ENCODE peak calls at places on chromosomes 12 and 14, in six cellular contexts. E, N, Y, V, O and H are unnamed samples.

GRCh38 chr12:67855103-67855502 is 134.1 kb upstream of the IFNG-AS1 start:
- DNase-seq in E (no peak), N (no peak), Y (no peak), V (no peak), O (no peak), H (no peak)

GRCh38 chr12:2453807-2454177 is 341.0 kb upstream of the FKBP4 start:
- DNase-seq in E (no peak), N (no peak), Y (no peak), V (no peak), O (no peak), H (no peak)

GRCh38 chr12:93938921-93939320 is 209.5 kb upstream of the PLXNC1 start:
- DNase-seq in E (no peak), N (no peak), Y (no peak), V (no peak), O (no peak), H (no peak)

GRCh38 chr12:4037747-4038312 is 164.6 kb upstream of the PARP11 start:
- DNase-seq in E (no peak), N (peak), Y (no peak), V (no peak), O (peak), H (no peak)

GRCh38 chr14:55430024-55430690 is 10.3 kb downstream of the TBPL2 start:
- DNase-seq in E (no peak), N (peak), Y (no peak), V (no peak), O (peak), H (no peak)

GRCh38 chr12:59595557-59596231 is at the start of gene SLC16A7:
- DNase-seq in E (no peak), N (peak), Y (peak), V (peak), O (peak), H (peak)

GRCh38 chr12:116474331-116474730 is 84.8 kb upstream of the MAP1LC3B2 start:
- DNase-seq in E (no peak), N (no peak), Y (no peak), V (no peak), O (no peak), H (no peak)

GRCh38 chr14:80387563-80387981 is 176.3 kb upstream of the DIO2 start:
- DNase-seq in E (no peak), N (no peak), Y (no peak), V (no peak), O (peak), H (no peak)

GRCh38 chr12:109302770-109303169 is 6.3 kb downstream of the FOXN4 start:
- DNase-seq in E (no peak), N (no peak), Y (no peak), V (no peak), O (no peak), H (no peak)

GRCh38 chr12:64633940-64634337 is 23.6 kb downstream of the RASSF3 start:
- DNase-seq in E (no peak), N (peak), Y (no peak), V (no peak), O (peak), H (no peak)

GRCh38 chr12:65464930-65465329 is 186.4 kb downstream of the MSRB3 start:
- DNase-seq in E (no peak), N (no peak), Y (no peak), V (no peak), O (no peak), H (no peak)

GRCh38 chr14:89922549-89922907 is 32.0 kb downstream of the EFCAB11 start:
- DNase-seq in E (no peak), N (no peak), Y (no peak), V (no peak), O (no peak), H (no peak)

GRCh38 chr12:80059875-80060274 is 39.5 kb upstream of the OTOGL start:
- DNase-seq in E (no peak), N (no peak), Y (no peak), V (no peak), O (no peak), H (no peak)

GRCh38 chr14:51357250-51357649 is 117.2 kb downstream of the TMX1 start:
- DNase-seq in E (no peak), N (no peak), Y (no peak), V (no peak), O (no peak), H (no peak)

GRCh38 chr12:100794441-100795192 is at the start of gene ANO4:
- DNase-seq in E (peak), N (no peak), Y (no peak), V (no peak), O (no peak), H (no peak)

GRCh38 chr14:67526676-67527459 is 6.2 kb upstream of the PLEKHH1 start:
- DNase-seq in E (peak), N (peak), Y (no peak), V (peak), O (peak), H (no peak)

GRCh38 chr12:82688035-82688501 is 1.4 kb downstream of the TMTC2 start:
- DNase-seq in E (no peak), N (no peak), Y (no peak), V (no peak), O (no peak), H (no peak)

GRCh38 chr12:24534632-24535031 is 414.3 kb downstream of the BCAT1 start:
- DNase-seq in E (no peak), N (no peak), Y (no peak), V (no peak), O (no peak), H (no peak)

GRCh38 chr14:57492859-57493258 is 798 bp downstream of the CCDC198 start:
- DNase-seq in E (no peak), N (no peak), Y (no peak), V (no peak), O (peak), H (no peak)

GRCh38 chr12:46494424-46494823 is 121.9 kb upstream of the SLC38A2 start:
- DNase-seq in E (no peak), N (no peak), Y (no peak), V (no peak), O (peak), H (no peak)

GRCh38 chr12:85835810-85836715 is at the start of gene RASSF9:
- DNase-seq in E (no peak), N (no peak), Y (no peak), V (no peak), O (peak), H (no peak)

GRCh38 chr14:102527255-102528232 is 18.0 kb upstream of the ANKRD9 start:
- DNase-seq in E (no peak), N (no peak), Y (no peak), V (no peak), O (no peak), H (no peak)

GRCh38 chr12:49089831-49090773 is 4.5 kb downstream of the DHH start:
- DNase-seq in E (peak), N (peak), Y (no peak), V (no peak), O (no peak), H (no peak)

GRCh38 chr12:8052679-8053078 is 13.5 kb downstream of the C3AR1 start:
- DNase-seq in E (no peak), N (no peak), Y (no peak), V (no peak), O (no peak), H (no peak)

GRCh38 chr12:99752740-99753139 is 105.2 kb downstream of the GARIN6 start:
- DNase-seq in E (no peak), N (no peak), Y (no peak), V (no peak), O (no peak), H (no peak)

GRCh38 chr12:117853600-117853999 is 115.2 kb downstream of the KSR2 start:
- DNase-seq in E (no peak), N (no peak), Y (no peak), V (no peak), O (peak), H (no peak)

GRCh38 chr12:124695861-124696260 is 128.4 kb upstream of the NCOR2 start:
- DNase-seq in E (no peak), N (no peak), Y (no peak), V (no peak), O (no peak), H (no peak)

GRCh38 chr12:2876431-2877046 is 435 bp downstream of the FOXM1 start:
- DNase-seq in E (no peak), N (peak), Y (peak), V (no peak), O (no peak), H (no peak)

GRCh38 chr14:103233328-103233727 is 100.7 kb upstream of the EIF5 start:
- DNase-seq in E (no peak), N (no peak), Y (no peak), V (no peak), O (no peak), H (no peak)

GRCh38 chr12:50788562-50788961 is 24.7 kb downstream of the ATF1 start:
- DNase-seq in E (peak), N (no peak), Y (no peak), V (no peak), O (peak), H (no peak)

GRCh38 chr14:22977684-22978486 is 4.5 kb downstream of the AJUBA start:
- DNase-seq in E (peak), N (no peak), Y (no peak), V (no peak), O (peak), H (no peak)

DNA sequence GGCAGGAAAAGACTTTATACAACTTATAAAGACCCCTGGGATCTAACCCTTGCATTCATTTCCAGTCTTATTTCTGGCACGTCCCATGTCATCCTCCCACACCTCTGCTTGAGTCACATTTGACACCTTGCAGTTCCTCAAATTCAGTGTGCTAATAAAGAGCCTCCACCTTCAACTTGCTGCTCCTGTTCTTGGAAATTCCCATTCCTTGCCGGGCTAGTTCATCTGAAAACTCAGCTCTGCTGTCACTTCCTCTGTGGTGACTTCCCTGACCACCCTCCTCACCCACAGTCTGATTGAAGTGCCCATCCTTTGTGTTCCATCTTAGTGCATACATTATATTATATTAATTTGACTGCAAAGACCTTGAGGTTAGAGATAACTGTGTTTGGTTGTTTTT is 37.4 kb upstream of the PSMA6 start:
- DNase-seq in E (no peak), N (no peak), Y (no peak), V (peak), O (no peak), H (no peak)
- TF ChIP-seq TAF1 in E (no peak), N (no peak), Y (no peak), V (no peak), O (no peak), H (no peak)

GRCh38 chr12:9071976-9072375 is 43.7 kb downstream of the A2M start:
- DNase-seq in E (no peak), N (no peak), Y (no peak), V (no peak), O (no peak), H (no peak)

GRCh38 chr12:9071518-9071917 is 44.2 kb downstream of the A2M start:
- DNase-seq in E (no peak), N (no peak), Y (no peak), V (no peak), O (no peak), H (no peak)

GRCh38 chr12:9074484-9075140 is 41.1 kb downstream of the A2M start:
- DNase-seq in E (no peak), N (no peak), Y (no peak), V (no peak), O (no peak), H (no peak)

GRCh38 chr12:9072481-9073038 is 43.2 kb downstream of the A2M start:
- DNase-seq in E (no peak), N (no peak), Y (no peak), V (no peak), O (no peak), H (no peak)

DNA sequence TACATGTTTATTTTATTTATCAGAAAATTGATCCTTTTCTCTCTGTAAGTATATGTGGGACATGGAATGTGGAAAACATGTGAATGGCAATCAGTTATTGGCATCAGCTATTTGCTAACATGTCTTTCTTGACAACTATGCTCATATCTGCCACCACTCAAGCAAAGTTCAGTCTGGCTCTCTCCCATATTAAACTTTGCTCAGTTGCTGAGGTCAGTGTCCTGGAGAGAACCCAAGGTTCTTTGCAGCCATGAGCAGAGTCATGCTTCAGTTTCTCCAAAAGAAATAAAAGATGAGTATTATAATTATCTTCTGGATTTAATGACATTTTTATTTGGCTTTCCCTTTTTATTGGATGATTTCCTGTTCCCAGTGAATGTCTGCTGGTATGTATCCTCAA is 42.6 kb downstream of the A2M start:
- DNase-seq in E (no peak), N (no peak), Y (no peak), V (no peak), O (no peak), H (no peak)
- TF ChIP-seq POLR2AphosphoS5 in E (no peak), N (no peak), Y (no peak), V (no peak), O (peak), H (no peak)

GRCh38 chr12:56637621-56638020 is 7.5 kb upstream of the BAZ2A start:
- DNase-seq in E (no peak), N (no peak), Y (no peak), V (no peak), O (no peak), H (no peak)

GRCh38 chr12:56635539-56636117 is 5.5 kb upstream of the BAZ2A start:
- DNase-seq in E (peak), N (peak), Y (no peak), V (no peak), O (no peak), H (no peak)

GRCh38 chr12:56634837-56635538 is 4.9 kb upstream of the BAZ2A start:
- DNase-seq in E (peak), N (peak), Y (no peak), V (no peak), O (peak), H (peak)

GRCh38 chr12:56636118-56636674 is 6.1 kb upstream of the BAZ2A start:
- DNase-seq in E (peak), N (peak), Y (no peak), V (peak), O (peak), H (peak)

DNA sequence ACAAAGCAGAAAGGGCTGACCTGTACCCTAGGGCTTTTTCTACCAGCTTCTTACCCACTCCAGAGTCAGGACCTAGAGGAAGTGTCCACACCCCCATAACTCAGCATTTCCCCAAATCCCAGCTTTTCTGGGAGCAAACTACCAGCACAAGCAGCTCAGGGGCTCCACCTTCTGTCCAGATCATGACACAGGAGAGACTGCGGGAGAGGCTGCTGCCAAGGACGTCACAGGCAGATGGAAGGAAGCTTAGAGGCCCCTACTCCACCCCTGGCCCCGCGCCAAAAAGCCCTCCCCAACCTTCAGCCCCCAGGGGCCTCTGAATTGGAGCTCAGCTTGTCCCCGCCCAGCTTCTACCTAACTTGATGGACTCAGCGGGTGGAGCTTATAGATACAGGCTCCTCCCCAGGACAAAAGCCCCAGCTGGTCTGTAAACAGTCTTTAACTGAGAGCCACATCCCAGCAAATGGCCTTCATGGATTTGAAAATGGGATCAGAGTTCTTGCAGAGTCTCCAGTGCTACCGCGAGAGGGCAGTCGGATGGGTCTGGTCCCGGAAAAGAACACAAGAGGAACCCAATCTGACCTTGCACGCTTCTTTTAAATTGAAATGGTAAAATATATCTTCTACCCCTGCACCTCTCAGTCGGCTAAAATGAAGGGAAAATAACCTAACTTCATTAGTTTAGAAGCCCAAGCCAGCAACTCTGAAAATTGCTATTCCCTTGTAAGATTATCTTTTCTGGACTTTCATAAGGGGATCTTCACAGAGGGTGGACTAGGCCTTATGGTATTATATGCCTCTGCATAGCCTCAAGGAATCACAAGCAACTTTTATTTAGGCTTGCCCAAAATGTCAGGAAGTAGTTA is 6.8 kb upstream of the BAZ2A start:
- DNase-seq in E (peak), N (peak), Y (peak), V (peak), O (peak), H (peak)
- TF ChIP-seq POLR2A in E (peak), N (peak), Y (peak), V (no peak), O (no peak), H (peak)

DNA sequence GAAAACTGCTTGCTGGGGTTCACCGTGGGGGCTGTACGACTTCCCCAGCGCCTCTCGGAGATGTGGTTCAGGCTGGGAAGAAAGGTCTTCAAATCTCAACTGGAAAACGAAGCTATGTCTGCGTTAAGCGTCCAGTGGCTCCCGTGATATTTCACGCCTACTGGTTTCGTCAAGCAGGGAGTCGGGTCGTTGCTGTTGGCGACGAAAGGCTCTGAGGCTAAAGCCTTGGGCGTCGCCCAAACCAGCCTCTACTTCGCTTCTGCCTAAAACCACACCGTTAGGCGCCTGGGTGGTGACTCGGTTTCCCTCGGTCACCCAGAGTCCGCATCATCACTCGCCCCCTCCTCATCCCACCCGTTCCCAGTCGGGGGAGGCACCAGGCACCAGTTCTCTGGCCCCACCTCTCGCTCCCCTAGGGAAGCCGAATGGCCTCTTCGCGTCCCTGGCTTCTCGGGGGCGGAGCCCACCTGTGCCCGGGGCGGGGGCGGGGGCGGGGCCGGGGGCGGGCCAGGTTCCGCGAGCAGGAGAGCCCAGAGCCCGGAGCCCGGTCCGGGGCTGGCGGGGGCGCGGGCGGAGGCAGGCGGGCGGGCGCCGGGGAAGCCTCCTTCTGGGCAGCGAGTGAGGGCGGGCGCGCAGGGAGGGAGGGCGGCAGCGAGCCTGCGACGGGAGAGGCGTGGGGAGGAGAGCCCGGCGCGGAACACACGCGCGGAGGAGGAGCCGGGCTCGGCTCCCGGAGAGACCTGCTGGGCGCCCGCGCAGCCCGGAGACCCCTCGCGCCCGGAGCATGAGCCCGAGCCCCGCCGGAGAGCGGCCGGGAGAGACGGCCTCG is at the start of gene B4GALNT3:
- DNase-seq in E (peak), N (peak), Y (peak), V (no peak), O (no peak), H (peak)
- TF ChIP-seq TAF1 in E (no peak), N (no peak), Y (no peak), V (no peak), O (no peak), H (no peak)

GRCh38 chr14:100587763-100588411 is 670 bp upstream of the BEGAIN start:
- DNase-seq in E (no peak), N (no peak), Y (no peak), V (no peak), O (no peak), H (no peak)

GRCh38 chr14:100587248-100587762 is at the start of gene BEGAIN:
- DNase-seq in E (no peak), N (no peak), Y (no peak), V (no peak), O (no peak), H (no peak)

GRCh38 chr14:100585448-100586152 is 1.6 kb downstream of the BEGAIN start:
- DNase-seq in E (no peak), N (no peak), Y (no peak), V (no peak), O (no peak), H (no peak)

GRCh38 chr14:100586153-100586519 is 1.1 kb downstream of the BEGAIN start:
- DNase-seq in E (no peak), N (no peak), Y (no peak), V (no peak), O (no peak), H (no peak)

GRCh38 chr14:100586520-100587247 is 533 bp downstream of the BEGAIN start:
- DNase-seq in E (peak), N (peak), Y (no peak), V (no peak), O (no peak), H (no peak)
- TF ChIP-seq POLR2AphosphoS5 in E (no peak), N (no peak), Y (no peak), V (no peak), O (no peak), H (no peak)

GRCh38 chr14:74636424-74637183 is 24.6 kb upstream of the LTBP2 start:
- DNase-seq in E (no peak), N (no peak), Y (no peak), V (no peak), O (no peak), H (no peak)

GRCh38 chr14:74635831-74636230 is 23.8 kb upstream of the LTBP2 start:
- DNase-seq in E (no peak), N (no peak), Y (no peak), V (no peak), O (no peak), H (no peak)

GRCh38 chr14:74638970-74639369 is 26.9 kb upstream of the LTBP2 start:
- DNase-seq in E (no peak), N (no peak), Y (no peak), V (no peak), O (no peak), H (no peak)

GRCh38 chr14:74637184-74637562 is 25.1 kb upstream of the LTBP2 start:
- DNase-seq in E (no peak), N (no peak), Y (no peak), V (no peak), O (no peak), H (no peak)

GRCh38 chr14:74638066-74638465 is 26.0 kb upstream of the LTBP2 start:
- DNase-seq in E (no peak), N (no peak), Y (no peak), V (no peak), O (no peak), H (no peak)
- TF ChIP-seq POLR2A in E (no peak), N (no peak), Y (no peak), V (no peak), O (no peak), H (no peak)